ENCODE peak calls at places on chromosomes 7 and 10, in five cellular contexts. D is HCT116, S is right lobe of liver, W is Peyer's patch, E is sigmoid colon. C is an unnamed sample.

GRCh38 chr10:104766341-104766740 is 125.3 kb downstream of the SORCS3 start:
- DNase-seq in D (peak; percentile 67), S (no peak), W (no peak), E (no peak), C (no peak)

GRCh38 chr7:137546671-137547070 is 203.1 kb upstream of the PTN start:
- DNase-seq in D (no peak), S (no peak), W (no peak), E (no peak), C (no peak)

GRCh38 chr7:101952355-101953247 is 135.2 kb downstream of the CUX1 start:
- DNase-seq in D (peak; percentile 86), S (no peak), W (no peak), E (peak; percentile 78), C (no peak)

GRCh38 chr10:14605231-14605925 is 169.3 kb downstream of the FAM107B start:
- DNase-seq in D (peak; percentile 15), S (no peak), W (no peak), E (no peak), C (no peak)

GRCh38 chr10:2214035-2214434 is 476.7 kb upstream of the ADARB2 start:
- DNase-seq in D (no peak), S (no peak), W (no peak), E (no peak), C (no peak)

GRCh38 chr7:108001759-108002725 is 919 bp downstream of the LAMB1 start:
- DNase-seq in D (no peak), S (no peak), W (no peak), E (peak; percentile 73), C (no peak)

GRCh38 chr7:13846386-13846785 is 143.1 kb downstream of the ETV1 start:
- DNase-seq in D (no peak), S (no peak), W (no peak), E (no peak), C (no peak)

GRCh38 chr7:113796557-113796956 is 122.3 kb downstream of the PPP1R3A start:
- DNase-seq in D (no peak), S (no peak), W (no peak), E (no peak), C (no peak)

GRCh38 chr10:128869101-128869712 is 597.8 kb upstream of the MGMT start:
- DNase-seq in D (no peak), S (no peak), W (no peak), E (no peak), C (no peak)

GRCh38 chr7:69419928-69420327 is 178.3 kb upstream of the AUTS2 start:
- DNase-seq in D (no peak), S (no peak), W (no peak), E (no peak), C (no peak)

GRCh38 chr10:11345224-11346054 is 266.0 kb downstream of the USP6NL start:
- DNase-seq in D (peak; percentile 61), S (no peak), W (no peak), E (no peak), C (no peak)

GRCh38 chr7:102439963-102440795 is 6.8 kb downstream of the ORAI2 start:
- DNase-seq in D (peak; percentile 79), S (no peak), W (peak; percentile 81), E (peak; percentile 80), C (no peak)

GRCh38 chr7:102841290-102841689 is 71.5 kb upstream of the LRRC17 start:
- DNase-seq in D (no peak), S (no peak), W (no peak), E (no peak), C (no peak)

GRCh38 chr10:74190494-74190893 is 39.5 kb downstream of the ADK start:
- DNase-seq in D (no peak), S (no peak), W (no peak), E (no peak), C (no peak)

GRCh38 chr10:112805701-112806100 is 144.3 kb upstream of the TCF7L2 start:
- DNase-seq in D (no peak), S (no peak), W (peak; percentile 72), E (no peak), C (no peak)

GRCh38 chr7:66967029-66967428 is 28.4 kb downstream of the SBDS start:
- DNase-seq in D (no peak), S (no peak), W (peak; percentile 27), E (peak; percentile 50), C (no peak)

GRCh38 chr10:75987610-75988009 is 556.2 kb downstream of the LRMDA start:
- DNase-seq in D (no peak), S (no peak), W (no peak), E (no peak), C (no peak)

DNA sequence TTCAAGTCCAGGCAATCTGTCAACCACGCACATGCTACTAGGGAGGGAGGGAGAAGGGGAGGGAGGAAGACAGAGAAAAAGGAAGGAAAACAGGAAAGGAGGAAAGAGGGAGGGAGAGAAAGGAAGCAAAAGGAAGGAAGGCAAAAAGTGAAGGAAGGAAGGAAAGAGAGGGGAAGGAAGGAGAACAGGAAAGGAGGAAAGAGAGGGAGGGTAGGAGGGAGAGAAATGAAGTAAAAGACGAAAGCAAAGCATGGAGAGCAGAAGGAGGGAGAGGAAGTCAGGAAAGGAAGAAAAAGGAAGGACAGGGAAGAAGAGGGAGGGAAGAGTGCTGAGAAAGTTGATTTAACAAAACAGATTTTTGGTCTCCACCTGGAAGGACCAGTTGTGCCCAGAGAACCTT is 25.6 kb downstream of the KLF6 start:
- DNase-seq in D (no peak), S (no peak), W (no peak), E (no peak), C (no peak)
- H3K4me1 ChIP-seq in D (peaks cover 45% of the 10 kb centered on the region), S (peaks cover 7% of the 10 kb centered on the region), W (peaks cover 14% of the 10 kb centered on the region), E (no peaks in the 10 kb centered on the region), C (peaks cover 78% of the 10 kb centered on the region)

GRCh38 chr10:50473756-50474155 is 150.0 kb downstream of the SGMS1 start:
- DNase-seq in D (no peak), S (no peak), W (no peak), E (no peak), C (no peak)
- TF ChIP-seq POLR2A in D (no peak), S (no peak), W (no peak), E (no peak), C (no peak)

DNA sequence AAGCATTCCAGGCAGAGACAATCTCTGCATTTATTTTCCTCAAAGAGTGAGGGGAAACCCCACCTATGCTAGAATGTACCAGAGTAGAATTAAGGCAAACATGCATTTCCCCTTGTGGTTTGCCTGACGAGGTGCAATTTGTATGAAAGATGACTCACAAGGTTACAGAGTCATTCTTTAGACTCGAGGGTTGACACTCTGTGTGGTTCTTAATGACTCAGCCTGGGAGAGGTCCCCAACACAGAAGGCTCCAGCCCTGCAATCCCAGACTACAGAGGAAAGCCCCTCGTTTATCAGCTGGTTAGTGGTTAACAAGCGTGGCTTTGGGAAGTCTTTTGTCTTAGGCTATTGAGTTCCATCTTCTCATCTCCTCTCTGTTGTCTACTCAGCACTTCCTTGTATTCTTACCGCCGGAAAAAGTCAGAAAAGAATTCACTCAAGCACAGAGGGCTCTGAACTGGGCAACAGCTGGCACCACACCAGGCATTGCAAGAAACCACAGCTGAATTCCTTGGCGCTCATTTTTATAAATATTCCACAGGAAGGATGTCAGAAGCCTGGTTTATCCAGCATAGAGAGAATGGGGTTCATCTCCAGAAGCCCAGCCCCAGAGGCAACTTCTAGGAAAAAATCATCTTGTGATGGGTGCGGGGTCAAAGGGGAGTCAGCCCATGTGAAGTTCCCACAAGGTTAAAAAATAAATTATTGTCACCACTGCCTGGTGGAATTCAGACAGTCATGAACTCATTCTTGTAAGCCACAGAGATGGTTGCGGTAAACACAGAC is 24.4 kb upstream of the SVIL start:
- DNase-seq in D (peak; percentile 97), S (no peak), W (peak; percentile 73), E (peak; percentile 83), C (no peak)
- H3K27ac ChIP-seq in D (peak overlapping the region; percentile 68), S (no peak overlapping the region), W (peak overlapping the region; percentile 27), E (peak overlapping the region; percentile 76), C (peak overlapping the region; percentile 78)

GRCh38 chr10:62916157-62916603 is 100.0 kb upstream of the EGR2 start:
- DNase-seq in D (no peak), S (no peak), W (no peak), E (no peak), C (no peak)
- H3K4me1 ChIP-seq in D (no peaks in the 10 kb centered on the region), S (no peaks in the 10 kb centered on the region), W (no peaks in the 10 kb centered on the region), E (no peaks in the 10 kb centered on the region), C (peaks cover 5% of the 10 kb centered on the region)